ENCODE peak calls at places on chromosomes 5 and 9, in four cellular contexts. L is HepG2, R is GM12878, E is K562. O is an unnamed sample.

GRCh38 chr9:87596862-87597261 is 99.2 kb downstream of the DAPK1 start:
- DNase-seq in L (no peak), R (no peak), E (no peak), O (no peak)

GRCh38 chr5:133466551-133467324 is 145.6 kb downstream of the FSTL4 start:
- DNase-seq in L (no peak), R (no peak), E (no peak), O (no peak)

GRCh38 chr9:32251539-32251938 is 132.9 kb upstream of the ACO1 start:
- DNase-seq in L (peak; percentile 80), R (peak; percentile 13), E (peak; percentile 54), O (peak; percentile 71)

GRCh38 chr5:14487896-14488570 is 93.6 kb upstream of the OTULINL start:
- DNase-seq in L (no peak), R (no peak), E (no peak), O (peak; percentile 54)

GRCh38 chr5:158147227-158147626 is 288.3 kb upstream of the CLINT1 start:
- DNase-seq in L (no peak), R (no peak), E (no peak), O (no peak)

GRCh38 chr5:68420476-68421344 is 205.2 kb downstream of the PIK3R1 start:
- DNase-seq in L (no peak), R (no peak), E (peak; percentile 98), O (no peak)

GRCh38 chr9:83430681-83431080 is 107.5 kb downstream of the FRMD3 start:
- DNase-seq in L (no peak), R (no peak), E (no peak), O (no peak)

GRCh38 chr9:113876806-113877236 is 712 bp downstream of the ZNF618 start:
- DNase-seq in L (no peak), R (no peak), E (no peak), O (no peak)

GRCh38 chr9:97553141-97553540 is 51.7 kb downstream of the TMOD1 start:
- DNase-seq in L (no peak), R (no peak), E (no peak), O (no peak)

GRCh38 chr5:66744040-66744439 is 147.8 kb downstream of the MAST4 start:
- DNase-seq in L (no peak), R (no peak), E (peak; percentile 13), O (no peak)

GRCh38 chr9:121298016-121298538 is 30.1 kb downstream of the GSN start:
- DNase-seq in L (peak; percentile 77), R (no peak), E (no peak), O (no peak)

GRCh38 chr9:30711591-30711990 is 1672.9 kb upstream of the ACO1 start:
- DNase-seq in L (no peak), R (no peak), E (no peak), O (no peak)

GRCh38 chr5:58922392-58923171 is 339.7 kb downstream of the RAB3C start:
- DNase-seq in L (no peak), R (no peak), E (no peak), O (no peak)

GRCh38 chr5:38551020-38552017 is 5.1 kb downstream of the LIFR start:
- DNase-seq in L (peak; percentile 59), R (no peak), E (peak; percentile 37), O (no peak)

GRCh38 chr9:121863931-121864330 is 212.5 kb downstream of the DAB2IP start:
- DNase-seq in L (no peak), R (no peak), E (no peak), O (no peak)

GRCh38 chr5:63211413-63212132 is 633.0 kb downstream of the LRRC70 start:
- DNase-seq in L (no peak), R (no peak), E (no peak), O (no peak)

GRCh38 chr5:80860934-80861613 is 99.1 kb upstream of the RASGRF2 start:
- DNase-seq in L (no peak), R (no peak), E (no peak), O (no peak)

GRCh38 chr9:131111854-131112311 is 13.5 kb upstream of the NUP214 start:
- DNase-seq in L (peak; percentile 70), R (no peak), E (no peak), O (no peak)

GRCh38 chr9:22010881-22011625 is 1.9 kb upstream of the CDKN2B start:
- DNase-seq in L (peak; percentile 20), R (no peak), E (no peak), O (peak; percentile 75)

GRCh38 chr9:87280421-87280820 is 217.2 kb upstream of the DAPK1 start:
- DNase-seq in L (no peak), R (no peak), E (no peak), O (no peak)

GRCh38 chr9:13295556-13295955 is 16.1 kb upstream of the MPDZ start:
- DNase-seq in L (no peak), R (no peak), E (no peak), O (no peak)

GRCh38 chr9:105693435-105694275 is 686 bp upstream of the TMEM38B start:
- DNase-seq in L (no peak), R (no peak), E (peak; percentile 32), O (no peak)

GRCh38 chr9:38662763-38663593 is 42.6 kb upstream of the ANKRD18A start:
- DNase-seq in L (no peak), R (no peak), E (no peak), O (peak; percentile 31)

GRCh38 chr9:135137398-135137832 is 49.9 kb downstream of the OLFM1 start:
- DNase-seq in L (no peak), R (no peak), E (no peak), O (no peak)

GRCh38 chr9:121878208-121878835 is 214.8 kb downstream of the TTLL11 start:
- DNase-seq in L (no peak), R (no peak), E (no peak), O (no peak)

GRCh38 chr9:124735121-124735520 is 36.0 kb downstream of the NR6A1 start:
- DNase-seq in L (peak; percentile 44), R (no peak), E (no peak), O (no peak)

GRCh38 chr5:160298189-160298588 is 14.2 kb downstream of the CCNJL start:
- DNase-seq in L (no peak), R (no peak), E (peak; percentile 18), O (no peak)

GRCh38 chr9:123929870-123930831 is at the start of gene DENND1A:
- DNase-seq in L (peak; percentile 77), R (no peak), E (peak; percentile 95), O (peak; percentile 95)

GRCh38 chr9:110748251-110748893 is 79.8 kb downstream of the MUSK start:
- DNase-seq in L (no peak), R (no peak), E (no peak), O (no peak)

GRCh38 chr9:114310471-114311450 is 12.1 kb upstream of the ORM1 start:
- DNase-seq in L (no peak), R (no peak), E (no peak), O (no peak)

GRCh38 chr5:54492196-54492595 is 25.4 kb upstream of the SNX18 start:
- DNase-seq in L (no peak), R (no peak), E (no peak), O (no peak)

GRCh38 chr5:32720295-32720694 is 9.2 kb downstream of the NPR3 start:
- DNase-seq in L (no peak), R (no peak), E (no peak), O (no peak)

GRCh38 chr5:32724526-32724925 is 13.4 kb downstream of the NPR3 start:
- DNase-seq in L (no peak), R (no peak), E (no peak), O (no peak)

GRCh38 chr5:32722957-32723356 is 11.8 kb downstream of the NPR3 start:
- DNase-seq in L (no peak), R (no peak), E (no peak), O (no peak)

GRCh38 chr5:32725994-32726659 is 15.0 kb downstream of the NPR3 start:
- DNase-seq in L (no peak), R (no peak), E (no peak), O (no peak)
- TF ChIP-seq ATF3 in L (no peak), R (no peak), E (no peak), O (no peak)

DNA sequence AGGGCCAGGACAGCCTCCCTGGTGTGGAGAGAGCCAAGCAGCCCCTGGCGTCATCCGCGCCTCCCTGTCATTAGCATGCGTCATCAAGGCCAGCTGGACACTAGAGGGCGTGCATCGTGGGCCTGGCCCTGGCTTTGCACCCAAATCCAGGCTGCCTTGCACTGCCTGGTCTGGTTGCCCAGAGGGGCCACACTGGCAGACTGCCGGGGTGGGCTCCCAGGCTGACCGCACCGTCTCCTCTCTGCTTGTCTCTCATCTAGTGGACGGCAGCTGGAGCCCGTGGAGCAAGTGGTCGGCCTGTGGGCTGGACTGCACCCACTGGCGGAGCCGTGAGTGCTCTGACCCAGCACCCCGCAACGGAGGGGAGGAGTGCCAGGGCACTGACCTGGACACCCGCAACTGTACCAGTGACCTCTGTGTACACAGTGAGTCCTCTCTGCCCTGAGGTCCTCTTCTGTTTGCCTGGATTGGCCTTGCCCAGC is 29.0 kb downstream of the HK3 start:
- DNase-seq in L (peak; percentile 51), R (no peak), E (peak; percentile 85), O (peak; percentile 83)
- TF ChIP-seq CBFB in L (no peak), R (no peak), E (no peak), O (no peak)

GRCh38 chr5:128905225-128906110 is 59.8 kb upstream of the SLC27A6 start:
- DNase-seq in L (peak; percentile 34), R (no peak), E (peak; percentile 74), O (no peak)
- TF ChIP-seq ATF3 in L (no peak), R (no peak), E (no peak), O (no peak)

GRCh38 chr5:147483961-147484707 is 25.7 kb downstream of the DPYSL3 start:
- DNase-seq in L (no peak), R (no peak), E (no peak), O (no peak)
- TF ChIP-seq CBFB in L (no peak), R (no peak), E (no peak), O (no peak)

DNA sequence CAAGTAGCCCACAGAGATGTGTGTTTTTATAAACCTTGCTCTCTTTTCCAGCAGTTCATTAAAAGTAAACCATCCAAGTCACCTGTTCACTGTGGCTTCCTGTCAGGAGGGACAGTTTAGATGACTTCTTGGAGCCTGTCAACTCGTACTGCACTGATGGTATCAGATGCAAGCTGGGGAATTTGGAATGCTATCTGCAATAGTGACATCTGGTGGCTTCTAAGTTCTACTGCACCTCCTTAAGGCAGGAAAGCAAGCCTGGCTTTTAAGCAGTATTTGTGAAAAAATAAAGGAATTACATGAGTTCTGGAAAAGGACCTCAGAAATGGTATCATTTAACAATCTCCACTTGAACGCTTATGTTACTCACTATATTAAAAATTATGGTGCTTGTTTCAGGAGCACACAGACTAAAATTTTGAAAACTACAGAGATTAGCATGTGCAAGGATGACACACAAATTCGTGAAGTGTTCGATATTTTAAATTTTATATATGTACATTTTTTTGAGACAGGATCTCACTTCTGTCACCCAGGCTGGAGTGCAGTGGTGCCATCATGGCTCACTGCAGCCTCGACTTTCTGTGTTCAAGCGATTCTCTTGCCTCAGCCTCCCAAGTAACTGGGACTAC is 164.0 kb downstream of the TTC39B start:
- DNase-seq in L (peak; percentile 50), R (no peak), E (peak; percentile 54), O (no peak)
- TF ChIP-seq ATF3 in L (no peak), R (no peak), E (no peak), O (no peak)

DNA sequence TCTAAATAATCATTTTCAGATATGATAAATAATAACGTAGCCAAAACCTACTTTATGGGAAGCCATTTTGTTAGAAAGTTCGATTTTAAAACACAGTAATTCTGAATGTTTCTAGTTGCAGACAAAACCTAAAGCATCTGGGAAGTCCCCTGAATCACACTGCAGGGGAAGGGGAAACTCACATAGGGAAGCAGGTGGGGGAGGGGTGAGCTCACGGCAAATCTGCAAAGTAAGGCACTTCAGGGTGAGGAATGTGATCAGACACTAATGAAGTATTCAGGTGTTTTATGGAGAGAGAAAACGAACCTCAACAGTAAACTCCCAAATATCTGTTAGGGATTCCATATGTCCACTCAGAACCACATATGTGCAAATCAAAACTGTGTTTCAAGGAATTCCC is 70.7 kb downstream of the EPB41L4A start:
- DNase-seq in L (no peak), R (no peak), E (no peak), O (peak; percentile 58)
- TF ChIP-seq CBFB in L (no peak), R (no peak), E (no peak), O (no peak)

O was measured in WTC11.